ENCODE peak calls at places on chromosomes 2 and 18, in ten cellular contexts. C, K, R, Z, H, Y, N, X, L and J are unnamed samples.
A peak's percentile ranks its signal among the peaks of the same experiment; 100 is the strongest.

GRCh38 chr18:42052137-42052708 is 97.2 kb downstream of the PIK3C3 start:
- DNase-seq in C (peak; percentile 17), K (no peak), R (no peak), Z (peak; percentile 1), H (no peak), Y (no peak), N (no peak), X (no peak), L (peak; percentile 53), J (no peak)

GRCh38 chr2:46504685-46505559 is 25.6 kb downstream of the TMEM247 start:
- DNase-seq in C (no peak), K (no peak), R (no peak), Z (no peak), H (no peak), Y (no peak), N (no peak), X (no peak), L (no peak), J (no peak)

GRCh38 chr18:45687617-45688016 is 36.4 kb upstream of the SLC14A1 start:
- DNase-seq in C (no peak), K (no peak), R (no peak), Z (no peak), H (no peak), Y (no peak), N (no peak), X (no peak), L (peak; percentile 9), J (peak; percentile 45)

GRCh38 chr18:23872701-23873550 is 141.6 kb upstream of the TTC39C start:
- DNase-seq in C (no peak), K (no peak), R (no peak), Z (no peak), H (no peak), Y (peak; percentile 52), N (no peak), X (peak; percentile 89), L (no peak), J (no peak)

GRCh38 chr18:39523281-39523680 is 1957.7 kb upstream of the CELF4 start:
- DNase-seq in C (peak; percentile 65), K (no peak), R (no peak), Z (no peak), H (peak; percentile 3), Y (no peak), N (peak; percentile 52), X (no peak), L (peak; percentile 60), J (no peak)

GRCh38 chr18:77115461-77115907 is 17.1 kb downstream of the MBP start:
- DNase-seq in C (no peak), K (peak; percentile 25), R (no peak), Z (no peak), H (no peak), Y (no peak), N (no peak), X (no peak), L (no peak), J (no peak)

GRCh38 chr2:37627715-37628114 is 43.7 kb downstream of the CDC42EP3 start:
- DNase-seq in C (no peak), K (no peak), R (no peak), Z (no peak), H (no peak), Y (no peak), N (no peak), X (no peak), L (peak; percentile 93), J (no peak)

GRCh38 chr18:2551425-2551824 is 19.9 kb downstream of the METTL4 start:
- DNase-seq in C (no peak), K (no peak), R (no peak), Z (no peak), H (no peak), Y (no peak), N (no peak), X (no peak), L (no peak), J (no peak)

GRCh38 chr2:110121052-110121334 is 5.4 kb upstream of the MALL start:
- DNase-seq in C (no peak), K (no peak), R (no peak), Z (no peak), H (no peak), Y (no peak), N (no peak), X (no peak), L (peak; percentile 12), J (no peak)

GRCh38 chr2:221431477-221431876 is 140.6 kb downstream of the EPHA4 start:
- DNase-seq in C (no peak), K (no peak), R (no peak), Z (no peak), H (no peak), Y (no peak), N (no peak), X (peak; percentile 11), L (no peak), J (no peak)

GRCh38 chr2:219269362-219270054 is 9.7 kb upstream of the DNAJB2 start:
- DNase-seq in C (no peak), K (no peak), R (no peak), Z (no peak), H (no peak), Y (no peak), N (no peak), X (peak; percentile 76), L (no peak), J (no peak)

GRCh38 chr2:10080536-10081304 is 509 bp upstream of the CYS1 start:
- DNase-seq in C (no peak), K (no peak), R (no peak), Z (peak; percentile 62), H (no peak), Y (no peak), N (no peak), X (no peak), L (no peak), J (peak; percentile 37)

GRCh38 chr2:219277703-219278654 is 1.2 kb upstream of the DNAJB2 start:
- DNase-seq in C (peak; percentile 78), K (peak; percentile 85), R (peak; percentile 54), Z (peak; percentile 83), H (peak; percentile 79), Y (peak; percentile 94), N (peak; percentile 83), X (peak; percentile 87), L (peak; percentile 91), J (peak; percentile 88)

GRCh38 chr2:187918996-187919821 is 365.0 kb upstream of the TFPI start:
- DNase-seq in C (no peak), K (no peak), R (no peak), Z (no peak), H (no peak), Y (no peak), N (no peak), X (no peak), L (no peak), J (no peak)

GRCh38 chr2:44290271-44290670 is 15.0 kb downstream of the SLC3A1 start:
- DNase-seq in C (peak; percentile 39), K (no peak), R (no peak), Z (no peak), H (no peak), Y (no peak), N (no peak), X (no peak), L (peak; percentile 73), J (no peak)

GRCh38 chr18:41075212-41075611 is 879.8 kb upstream of the PIK3C3 start:
- DNase-seq in C (peak; percentile 5), K (no peak), R (no peak), Z (peak; percentile 11), H (no peak), Y (no peak), N (no peak), X (no peak), L (peak; percentile 52), J (no peak)

GRCh38 chr2:64857581-64858471 is 131.4 kb upstream of the SLC1A4 start:
- DNase-seq in C (no peak), K (no peak), R (no peak), Z (peak; percentile 39), H (peak; percentile 59), Y (no peak), N (no peak), X (no peak), L (peak; percentile 92), J (no peak)

GRCh38 chr2:44277541-44277940 is 2.3 kb downstream of the SLC3A1 start:
- DNase-seq in C (no peak), K (no peak), R (no peak), Z (no peak), H (no peak), Y (no peak), N (no peak), X (no peak), L (no peak), J (no peak)

GRCh38 chr2:84527137-84528129 is 11.1 kb downstream of the DNAH6 start:
- DNase-seq in C (no peak), K (no peak), R (no peak), Z (no peak), H (no peak), Y (no peak), N (no peak), X (no peak), L (peak; percentile 30), J (no peak)

GRCh38 chr18:54679318-54680149 is 88.5 kb downstream of the DYNAP start:
- DNase-seq in C (peak; percentile 73), K (no peak), R (no peak), Z (peak; percentile 49), H (peak; percentile 78), Y (no peak), N (no peak), X (no peak), L (peak; percentile 82), J (peak; percentile 3)

GRCh38 chr2:70385204-70385603 is 83.3 kb upstream of the FAM136A start:
- DNase-seq in C (no peak), K (no peak), R (no peak), Z (no peak), H (no peak), Y (no peak), N (no peak), X (no peak), L (no peak), J (no peak)